ENCODE peak calls at places on chromosomes 2 and 18, in eight cellular contexts. H is H1, K is stomach, I is tibial nerve, S is SK-N-SH, T is K562, F is A549, J is ovary. U is an unnamed sample.

GRCh38 chr18:8450013-8450412 is 159.2 kb upstream of the RAB12 start:
- DNase-seq in H (peak), K (no peak), I (no peak), S (no peak), T (peak), F (peak), J (no peak), U (no peak)

GRCh38 chr2:176997074-176997791 is 215.4 kb upstream of the HNRNPA3 start:
- DNase-seq in H (no peak), K (peak), I (no peak), S (no peak), T (no peak), F (peak), J (no peak), U (no peak)

GRCh38 chr2:241882090-241882625 is 12.6 kb downstream of the RTP5 start:
- DNase-seq in H (no peak), K (peak), I (peak), S (peak), T (peak), F (no peak), J (no peak), U (peak)

GRCh38 chr18:9130195-9130594 is 6.4 kb upstream of the ANKRD12 start:
- DNase-seq in H (no peak), K (no peak), I (no peak), S (no peak), T (no peak), F (no peak), J (no peak), U (no peak)

GRCh38 chr2:186889291-186889886 is 40.4 kb upstream of the ZSWIM2 start:
- DNase-seq in H (no peak), K (no peak), I (no peak), S (no peak), T (no peak), F (no peak), J (no peak), U (no peak)

GRCh38 chr18:34322365-34323289 is 97.9 kb upstream of the NOL4 start:
- DNase-seq in H (peak), K (peak), I (peak), S (peak), T (no peak), F (no peak), J (peak), U (no peak)

GRCh38 chr2:129396980-129397599 is 582.4 kb upstream of the RAB6C start:
- DNase-seq in H (no peak), K (no peak), I (peak), S (peak), T (peak), F (no peak), J (no peak), U (no peak)

GRCh38 chr18:29160123-29160522 is 983.2 kb upstream of the CDH2 start:
- DNase-seq in H (no peak), K (no peak), I (no peak), S (no peak), T (no peak), F (no peak), J (no peak), U (no peak)

GRCh38 chr18:53556450-53556849 is 668.0 kb downstream of the MBD2 start:
- DNase-seq in H (no peak), K (no peak), I (no peak), S (no peak), T (no peak), F (no peak), J (no peak), U (no peak)

GRCh38 chr18:51082571-51083264 is 52.7 kb downstream of the SMAD4 start:
- DNase-seq in H (no peak), K (no peak), I (no peak), S (no peak), T (no peak), F (no peak), J (no peak), U (no peak)

GRCh38 chr18:77199707-77200106 is 49.9 kb upstream of the GALR1 start:
- DNase-seq in H (no peak), K (no peak), I (no peak), S (no peak), T (no peak), F (no peak), J (no peak), U (no peak)

GRCh38 chr18:75828379-75828778 is 400.9 kb upstream of the SMIM21 start:
- DNase-seq in H (no peak), K (no peak), I (no peak), S (peak), T (no peak), F (no peak), J (no peak), U (no peak)

GRCh38 chr2:12005886-12006681 is 259.7 kb downstream of the LPIN1 start:
- DNase-seq in H (no peak), K (peak), I (peak), S (no peak), T (peak), F (no peak), J (no peak), U (no peak)

GRCh38 chr2:60544980-60545560 is 8.4 kb downstream of the BCL11A start:
- DNase-seq in H (no peak), K (no peak), I (no peak), S (no peak), T (no peak), F (no peak), J (no peak), U (no peak)

GRCh38 chr2:159615936-159616733 is at the start of gene BAZ2B:
- DNase-seq in H (no peak), K (peak), I (peak), S (peak), T (peak), F (peak), J (no peak), U (peak)

GRCh38 chr18:79680100-79680879 is 687 bp downstream of the CTDP1 start:
- DNase-seq in H (peak), K (peak), I (peak), S (peak), T (peak), F (peak), J (peak), U (no peak)

GRCh38 chr2:120489023-120489422 is 143.1 kb downstream of the INHBB start:
- DNase-seq in H (no peak), K (no peak), I (no peak), S (no peak), T (no peak), F (no peak), J (no peak), U (no peak)

GRCh38 chr18:50424877-50425690 is 50.2 kb downstream of the SKA1 start:
- DNase-seq in H (no peak), K (peak), I (no peak), S (no peak), T (peak), F (no peak), J (no peak), U (no peak)

GRCh38 chr2:219247678-219248642 is 2.7 kb downstream of the STK16 start:
- DNase-seq in H (no peak), K (peak), I (no peak), S (no peak), T (peak), F (no peak), J (no peak), U (no peak)

GRCh38 chr2:58680938-58681337 is 439.8 kb upstream of the FANCL start:
- DNase-seq in H (no peak), K (no peak), I (no peak), S (no peak), T (no peak), F (no peak), J (no peak), U (no peak)

GRCh38 chr2:169276045-169276444 is 86.3 kb downstream of the LRP2 start:
- DNase-seq in H (no peak), K (no peak), I (no peak), S (no peak), T (no peak), F (no peak), J (no peak), U (no peak)

GRCh38 chr18:55491606-55492005 is 96.4 kb downstream of the TCF4 start:
- DNase-seq in H (no peak), K (no peak), I (no peak), S (no peak), T (no peak), F (no peak), J (no peak), U (no peak)

GRCh38 chr18:45588284-45588683 is 27.0 kb upstream of the SLC14A2 start:
- DNase-seq in H (no peak), K (no peak), I (no peak), S (no peak), T (no peak), F (no peak), J (no peak), U (no peak)

GRCh38 chr2:219769044-219770030 is 141.9 kb downstream of the SLC4A3 start:
- DNase-seq in H (no peak), K (no peak), I (no peak), S (no peak), T (no peak), F (no peak), J (peak), U (no peak)

GRCh38 chr2:241608881-241609280 is 28.1 kb downstream of the THAP4 start:
- DNase-seq in H (no peak), K (no peak), I (no peak), S (no peak), T (no peak), F (no peak), J (no peak), U (no peak)

GRCh38 chr2:229980440-229981184 is 58.3 kb downstream of the FBXO36 start:
- DNase-seq in H (peak), K (peak), I (peak), S (peak), T (peak), F (no peak), J (peak), U (peak)

GRCh38 chr2:52572469-52572894 is 1195.1 kb upstream of the CHAC2 start:
- DNase-seq in H (no peak), K (no peak), I (no peak), S (peak), T (no peak), F (no peak), J (no peak), U (no peak)

GRCh38 chr18:13530879-13531387 is 195.4 kb downstream of the FAM210A start:
- DNase-seq in H (no peak), K (peak), I (peak), S (peak), T (no peak), F (no peak), J (no peak), U (peak)

GRCh38 chr2:222569826-222570225 is 86.1 kb downstream of the FARSB start:
- DNase-seq in H (no peak), K (no peak), I (no peak), S (no peak), T (no peak), F (no peak), J (no peak), U (no peak)

GRCh38 chr2:55862269-55862668 is 61.3 kb downstream of the EFEMP1 start:
- DNase-seq in H (no peak), K (no peak), I (peak), S (no peak), T (no peak), F (peak), J (no peak), U (peak)

DNA sequence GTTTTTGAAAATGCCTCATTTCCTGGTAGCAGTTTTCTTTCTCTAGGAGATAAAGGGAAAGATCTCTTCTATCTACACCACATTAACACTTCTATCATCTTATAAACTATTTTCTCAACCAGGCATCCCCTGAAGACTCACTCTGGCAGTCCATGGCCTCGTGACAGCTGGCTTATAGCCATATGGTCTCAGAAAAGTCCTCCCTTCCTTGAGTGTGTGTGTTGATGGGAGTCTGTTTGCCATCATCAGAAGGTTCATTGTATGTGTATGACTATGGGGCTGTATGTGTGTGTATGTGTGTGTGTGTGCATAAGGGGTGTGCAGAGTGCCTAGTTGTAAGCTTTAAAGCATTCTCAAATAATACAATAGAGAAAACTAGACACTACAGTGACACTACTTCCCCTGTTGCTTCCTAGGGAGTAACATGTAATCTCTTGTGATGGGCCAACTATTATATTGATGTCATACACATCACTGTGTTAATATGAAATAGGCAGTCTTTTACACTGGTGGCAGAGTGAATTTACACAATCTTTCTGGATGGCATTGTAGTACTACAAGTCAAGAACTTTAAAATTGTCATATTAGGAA is 487.8 kb upstream of the ZEB2 start:
- DNase-seq in H (no peak), K (no peak), I (peak), S (no peak), T (no peak), F (peak), J (no peak), U (no peak)
- H3K27ac ChIP-seq in H (no peak), K (peak), I (peak), S (peak), T (no peak), F (peak), J (no peak), U (peak)

GRCh38 chr2:212595036-212595654 is 56.5 kb upstream of the ERBB4 start:
- DNase-seq in H (no peak), K (no peak), I (no peak), S (no peak), T (no peak), F (peak), J (no peak), U (no peak)
- TF ChIP-seq CTCF in H (no peak), K (no peak), I (no peak), S (peak), T (no peak), F (peak), J (no peak), U (no peak)

GRCh38 chr2:218166791-218167190 is at the start of gene CXCR1:
- DNase-seq in H (no peak), K (no peak), I (no peak), S (no peak), T (no peak), F (no peak), J (no peak), U (no peak)
- TF ChIP-seq EP300 in H (no peak), K (no peak), I (no peak), S (no peak), T (no peak), F (no peak), J (no peak), U (no peak)

GRCh38 chr2:46451131-46451711 is 28.1 kb upstream of the TMEM247 start:
- DNase-seq in H (no peak), K (no peak), I (no peak), S (no peak), T (no peak), F (no peak), J (no peak), U (peak)
- H3K27ac ChIP-seq in H (no peak), K (no peak), I (no peak), S (no peak), T (no peak), F (no peak), J (no peak), U (peak)

GRCh38 chr2:94870392-94871225 is 621 bp upstream of the TEKT4 start:
- DNase-seq in H (peak), K (no peak), I (no peak), S (peak), T (peak), F (no peak), J (peak), U (no peak)
- TF ChIP-seq CTCF in H (no peak), K (no peak), I (no peak), S (peak), T (peak), F (peak), J (no peak), U (peak)

GRCh38 chr2:66661253-66662173 is 226.6 kb downstream of the MEIS1 start:
- DNase-seq in H (no peak), K (no peak), I (no peak), S (no peak), T (no peak), F (no peak), J (no peak), U (no peak)

GRCh38 chr2:66667288-66667780 is 232.4 kb downstream of the MEIS1 start:
- DNase-seq in H (no peak), K (no peak), I (no peak), S (no peak), T (no peak), F (no peak), J (no peak), U (no peak)

GRCh38 chr2:66667852-66668251 is 232.9 kb downstream of the MEIS1 start:
- DNase-seq in H (no peak), K (no peak), I (no peak), S (no peak), T (no peak), F (no peak), J (no peak), U (no peak)

GRCh38 chr2:66660804-66661203 is 225.9 kb downstream of the MEIS1 start:
- DNase-seq in H (no peak), K (no peak), I (no peak), S (no peak), T (no peak), F (no peak), J (no peak), U (no peak)

GRCh38 chr2:66665124-66665984 is 230.4 kb downstream of the MEIS1 start:
- DNase-seq in H (no peak), K (no peak), I (no peak), S (no peak), T (no peak), F (no peak), J (no peak), U (no peak)
- TF ChIP-seq EP300 in H (no peak), K (no peak), I (no peak), S (no peak), T (no peak), F (no peak), J (no peak), U (no peak)

DNA sequence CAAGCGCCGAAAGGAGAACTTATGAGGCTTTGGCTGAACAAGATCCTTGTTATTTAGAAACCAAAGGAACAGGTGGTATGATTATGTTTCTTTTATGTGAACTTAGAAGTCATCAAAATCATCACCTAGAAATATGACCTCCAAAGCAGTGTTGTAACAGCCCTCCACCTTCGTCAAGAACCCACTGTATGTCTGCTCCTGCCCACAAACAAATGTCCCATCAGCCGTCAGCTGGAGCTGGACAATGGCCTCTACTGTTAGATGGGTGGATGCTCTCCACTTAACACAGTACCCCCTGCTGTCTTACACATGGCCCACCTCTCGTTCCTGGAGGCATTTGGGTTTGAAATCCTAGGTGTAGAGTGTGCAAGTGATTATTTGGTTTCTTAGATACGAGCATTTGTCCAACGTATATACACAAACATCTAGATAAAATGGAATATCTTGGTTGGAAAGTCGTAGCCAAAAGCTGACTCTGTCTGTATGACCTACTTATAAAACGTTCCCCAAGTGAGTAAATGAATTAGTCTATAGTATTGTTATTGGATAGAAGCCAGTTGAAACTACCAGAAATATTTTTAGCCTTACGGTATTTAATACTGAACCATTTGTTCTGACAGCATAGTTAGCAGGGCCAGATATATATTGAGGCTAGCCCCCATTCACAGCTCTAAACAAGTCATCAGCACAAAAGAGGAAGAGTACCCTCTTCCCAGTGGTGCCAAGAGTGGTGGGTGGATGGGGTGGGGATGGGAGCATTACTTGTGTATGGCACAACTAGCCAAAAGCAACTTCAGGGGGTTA is 113.1 kb downstream of the CRIM1 start:
- DNase-seq in H (no peak), K (no peak), I (no peak), S (no peak), T (no peak), F (no peak), J (no peak), U (no peak)
- H3K27ac ChIP-seq in H (no peak), K (no peak), I (peak), S (no peak), T (no peak), F (no peak), J (no peak), U (peak)

GRCh38 chr2:16900405-16901025 is 234.9 kb upstream of the CYRIA start:
- DNase-seq in H (peak), K (peak), I (no peak), S (no peak), T (peak), F (no peak), J (no peak), U (no peak)
- TF ChIP-seq CTCF in H (peak), K (peak), I (peak), S (peak), T (peak), F (peak), J (no peak), U (no peak)